ENCODE peak calls at places on chromosomes 4 and X, in four cellular contexts. One of them, this sample, is unnamed.

GRCh38 chr4:105147226-105148151 is 813 bp downstream of the TET2 start:
- ATAC-seq in heart left ventricle: no peak
- ATAC-seq in lower lobe of right lung: peak
- ATAC-seq in stimulated activated effector memory CD8-positive, alpha-beta T cell treated with anti-CD3 and anti-CD28 coated beads, Interleukin-12 subunit alpha, Interleukin-12 subunit beta, amount 100 ng/mL, for 72 hours: no peak
- ATAC-seq in this sample: peak

GRCh38 chr4:151522790-151523332 is 113.9 kb downstream of the FHIP1A start:
- ATAC-seq in stimulated activated effector memory CD8-positive, alpha-beta T cell treated with anti-CD3 and anti-CD28 coated beads, Interleukin-12 subunit alpha, Interleukin-12 subunit beta, amount 100 ng/mL, for 72 hours: no peak
- ATAC-seq in heart left ventricle: no peak
- ATAC-seq in lower lobe of right lung: no peak
- ATAC-seq in this sample: no peak

GRCh38 chrX:31527455-31528126 is 455.8 kb upstream of the FTHL17 start:
- ATAC-seq in lower lobe of right lung: no peak
- ATAC-seq in stimulated activated effector memory CD8-positive, alpha-beta T cell treated with anti-CD3 and anti-CD28 coated beads, Interleukin-12 subunit alpha, Interleukin-12 subunit beta, amount 100 ng/mL, for 72 hours: no peak
- ATAC-seq in heart left ventricle: no peak
- ATAC-seq in this sample: no peak

GRCh38 chr4:181278941-181279340 is 964.3 kb upstream of the TENM3 start:
- ATAC-seq in stimulated activated effector memory CD8-positive, alpha-beta T cell treated with anti-CD3 and anti-CD28 coated beads, Interleukin-12 subunit alpha, Interleukin-12 subunit beta, amount 100 ng/mL, for 72 hours: no peak
- ATAC-seq in heart left ventricle: no peak
- ATAC-seq in lower lobe of right lung: no peak
- ATAC-seq in this sample: no peak

GRCh38 chr4:2954358-2955185 is 8.6 kb downstream of the NOP14 start:
- ATAC-seq in lower lobe of right lung: peak
- ATAC-seq in stimulated activated effector memory CD8-positive, alpha-beta T cell treated with anti-CD3 and anti-CD28 coated beads, Interleukin-12 subunit alpha, Interleukin-12 subunit beta, amount 100 ng/mL, for 72 hours: peak
- ATAC-seq in heart left ventricle: no peak
- ATAC-seq in this sample: peak

GRCh38 chr4:100187781-100188180 is 2.5 kb downstream of the DDIT4L start:
- ATAC-seq in heart left ventricle: no peak
- ATAC-seq in lower lobe of right lung: no peak
- ATAC-seq in stimulated activated effector memory CD8-positive, alpha-beta T cell treated with anti-CD3 and anti-CD28 coated beads, Interleukin-12 subunit alpha, Interleukin-12 subunit beta, amount 100 ng/mL, for 72 hours: no peak
- ATAC-seq in this sample: no peak

GRCh38 chr4:98430708-98431403 is 169.7 kb downstream of the RAP1GDS1 start:
- ATAC-seq in heart left ventricle: no peak
- ATAC-seq in stimulated activated effector memory CD8-positive, alpha-beta T cell treated with anti-CD3 and anti-CD28 coated beads, Interleukin-12 subunit alpha, Interleukin-12 subunit beta, amount 100 ng/mL, for 72 hours: peak
- ATAC-seq in lower lobe of right lung: peak
- ATAC-seq in this sample: peak

GRCh38 chr4:154722262-154722661 is 21.5 kb upstream of the LRAT start:
- ATAC-seq in stimulated activated effector memory CD8-positive, alpha-beta T cell treated with anti-CD3 and anti-CD28 coated beads, Interleukin-12 subunit alpha, Interleukin-12 subunit beta, amount 100 ng/mL, for 72 hours: no peak
- ATAC-seq in heart left ventricle: no peak
- ATAC-seq in lower lobe of right lung: no peak
- ATAC-seq in this sample: no peak

GRCh38 chrX:115533485-115533884 is 27.5 kb upstream of the PLS3 start:
- ATAC-seq in stimulated activated effector memory CD8-positive, alpha-beta T cell treated with anti-CD3 and anti-CD28 coated beads, Interleukin-12 subunit alpha, Interleukin-12 subunit beta, amount 100 ng/mL, for 72 hours: no peak
- ATAC-seq in lower lobe of right lung: peak
- ATAC-seq in heart left ventricle: no peak
- ATAC-seq in this sample: no peak

GRCh38 chr4:81982846-81983540 is 390.8 kb downstream of the HNRNPD start:
- ATAC-seq in stimulated activated effector memory CD8-positive, alpha-beta T cell treated with anti-CD3 and anti-CD28 coated beads, Interleukin-12 subunit alpha, Interleukin-12 subunit beta, amount 100 ng/mL, for 72 hours: no peak
- ATAC-seq in heart left ventricle: no peak
- ATAC-seq in lower lobe of right lung: no peak
- ATAC-seq in this sample: no peak

GRCh38 chr4:74087481-74087880 is 11.5 kb downstream of the CXCL2 start:
- ATAC-seq in heart left ventricle: no peak
- ATAC-seq in lower lobe of right lung: no peak
- ATAC-seq in stimulated activated effector memory CD8-positive, alpha-beta T cell treated with anti-CD3 and anti-CD28 coated beads, Interleukin-12 subunit alpha, Interleukin-12 subunit beta, amount 100 ng/mL, for 72 hours: no peak
- ATAC-seq in this sample: no peak

GRCh38 chr4:89411539-89411938 is 103.9 kb upstream of the GPRIN3 start:
- ATAC-seq in heart left ventricle: peak
- ATAC-seq in stimulated activated effector memory CD8-positive, alpha-beta T cell treated with anti-CD3 and anti-CD28 coated beads, Interleukin-12 subunit alpha, Interleukin-12 subunit beta, amount 100 ng/mL, for 72 hours: no peak
- ATAC-seq in lower lobe of right lung: no peak
- ATAC-seq in this sample: no peak

GRCh38 chr4:17535906-17536305 is 20.9 kb downstream of the CLRN2 start:
- ATAC-seq in stimulated activated effector memory CD8-positive, alpha-beta T cell treated with anti-CD3 and anti-CD28 coated beads, Interleukin-12 subunit alpha, Interleukin-12 subunit beta, amount 100 ng/mL, for 72 hours: no peak
- ATAC-seq in lower lobe of right lung: no peak
- ATAC-seq in heart left ventricle: no peak
- ATAC-seq in this sample: peak

GRCh38 chr4:168848112-168848511 is 161.9 kb downstream of the CBR4 start:
- ATAC-seq in heart left ventricle: no peak
- ATAC-seq in stimulated activated effector memory CD8-positive, alpha-beta T cell treated with anti-CD3 and anti-CD28 coated beads, Interleukin-12 subunit alpha, Interleukin-12 subunit beta, amount 100 ng/mL, for 72 hours: no peak
- ATAC-seq in lower lobe of right lung: peak
- ATAC-seq in this sample: no peak

GRCh38 chrX:37685452-37686347 is at the start of gene XK:
- ATAC-seq in stimulated activated effector memory CD8-positive, alpha-beta T cell treated with anti-CD3 and anti-CD28 coated beads, Interleukin-12 subunit alpha, Interleukin-12 subunit beta, amount 100 ng/mL, for 72 hours: peak
- ATAC-seq in heart left ventricle: peak
- ATAC-seq in lower lobe of right lung: peak
- ATAC-seq in this sample: peak

GRCh38 chr4:82372502-82372873 is 1.3 kb downstream of the HNRNPD start:
- ATAC-seq in stimulated activated effector memory CD8-positive, alpha-beta T cell treated with anti-CD3 and anti-CD28 coated beads, Interleukin-12 subunit alpha, Interleukin-12 subunit beta, amount 100 ng/mL, for 72 hours: peak
- ATAC-seq in heart left ventricle: no peak
- ATAC-seq in lower lobe of right lung: no peak
- ATAC-seq in this sample: peak

GRCh38 chr4:39502034-39502658 is 25.1 kb downstream of the UGDH start:
- ATAC-seq in lower lobe of right lung: no peak
- ATAC-seq in stimulated activated effector memory CD8-positive, alpha-beta T cell treated with anti-CD3 and anti-CD28 coated beads, Interleukin-12 subunit alpha, Interleukin-12 subunit beta, amount 100 ng/mL, for 72 hours: no peak
- ATAC-seq in heart left ventricle: no peak
- ATAC-seq in this sample: no peak

GRCh38 chrX:19377799-19378198 is 34.1 kb downstream of the PDHA1 start:
- ATAC-seq in lower lobe of right lung: no peak
- ATAC-seq in heart left ventricle: no peak
- ATAC-seq in stimulated activated effector memory CD8-positive, alpha-beta T cell treated with anti-CD3 and anti-CD28 coated beads, Interleukin-12 subunit alpha, Interleukin-12 subunit beta, amount 100 ng/mL, for 72 hours: no peak
- ATAC-seq in this sample: no peak

GRCh38 chr4:174657472-174657871 is 135.2 kb upstream of the HPGD start:
- ATAC-seq in lower lobe of right lung: no peak
- ATAC-seq in heart left ventricle: no peak
- ATAC-seq in stimulated activated effector memory CD8-positive, alpha-beta T cell treated with anti-CD3 and anti-CD28 coated beads, Interleukin-12 subunit alpha, Interleukin-12 subunit beta, amount 100 ng/mL, for 72 hours: no peak
- ATAC-seq in this sample: no peak

GRCh38 chr4:173121044-173121685 is 47.4 kb upstream of the GALNT7 start:
- ATAC-seq in lower lobe of right lung: peak
- ATAC-seq in stimulated activated effector memory CD8-positive, alpha-beta T cell treated with anti-CD3 and anti-CD28 coated beads, Interleukin-12 subunit alpha, Interleukin-12 subunit beta, amount 100 ng/mL, for 72 hours: no peak
- ATAC-seq in heart left ventricle: no peak
- ATAC-seq in this sample: peak

GRCh38 chrX:23434356-23434884 is 99.8 kb downstream of the PTCHD1 start:
- ATAC-seq in heart left ventricle: peak
- ATAC-seq in lower lobe of right lung: peak
- ATAC-seq in stimulated activated effector memory CD8-positive, alpha-beta T cell treated with anti-CD3 and anti-CD28 coated beads, Interleukin-12 subunit alpha, Interleukin-12 subunit beta, amount 100 ng/mL, for 72 hours: no peak
- ATAC-seq in this sample: no peak

GRCh38 chr4:118751634-118752293 is 66.6 kb downstream of the METTL14 start:
- ATAC-seq in lower lobe of right lung: no peak
- ATAC-seq in stimulated activated effector memory CD8-positive, alpha-beta T cell treated with anti-CD3 and anti-CD28 coated beads, Interleukin-12 subunit alpha, Interleukin-12 subunit beta, amount 100 ng/mL, for 72 hours: no peak
- ATAC-seq in heart left ventricle: no peak
- ATAC-seq in this sample: no peak

GRCh38 chr4:165873298-165874071 is 448 bp downstream of the TLL1 start:
- ATAC-seq in stimulated activated effector memory CD8-positive, alpha-beta T cell treated with anti-CD3 and anti-CD28 coated beads, Interleukin-12 subunit alpha, Interleukin-12 subunit beta, amount 100 ng/mL, for 72 hours: peak
- ATAC-seq in heart left ventricle: no peak
- ATAC-seq in lower lobe of right lung: peak
- ATAC-seq in this sample: no peak

GRCh38 chr4:52143815-52144214 is 92.7 kb downstream of the SPATA18 start:
- ATAC-seq in stimulated activated effector memory CD8-positive, alpha-beta T cell treated with anti-CD3 and anti-CD28 coated beads, Interleukin-12 subunit alpha, Interleukin-12 subunit beta, amount 100 ng/mL, for 72 hours: no peak
- ATAC-seq in heart left ventricle: no peak
- ATAC-seq in lower lobe of right lung: no peak
- ATAC-seq in this sample: no peak

GRCh38 chr4:2818351-2818939 is 25.2 kb upstream of the ADD1 start:
- ATAC-seq in heart left ventricle: no peak
- ATAC-seq in lower lobe of right lung: peak
- ATAC-seq in stimulated activated effector memory CD8-positive, alpha-beta T cell treated with anti-CD3 and anti-CD28 coated beads, Interleukin-12 subunit alpha, Interleukin-12 subunit beta, amount 100 ng/mL, for 72 hours: peak
- ATAC-seq in this sample: peak

This sample was measured in activated T-helper 17 cell treated with anti-CD3 and anti-CD28 coated beads, Interleukin-2, amount 50 U/mL, for 72 hours.